ENCODE peak calls at places on chromosomes 7 and 10, in nine cellular contexts. U, R, H, Q, D, Y, J, K and Z are unnamed samples.

GRCh38 chr7:39085590-39086049 is 107.9 kb downstream of the POU6F2 start:
- DNase-seq in R (no peak), U (no peak), Q (no peak), D (no peak), J (no peak), H (no peak), Y (no peak), K (no peak), Z (no peak)

GRCh38 chr7:42692609-42693008 is 219.3 kb downstream of the C7orf25 start:
- DNase-seq in D (no peak), R (no peak), K (no peak), J (no peak), U (no peak), H (no peak), Q (no peak), Y (no peak), Z (no peak)

GRCh38 chr10:86345296-86346168 is 21.1 kb downstream of the GRID1 start:
- DNase-seq in H (no peak), J (no peak), Y (no peak), Q (no peak), D (peak), U (peak), K (peak), R (no peak), Z (peak)

GRCh38 chr10:124048371-124049290 is 44.8 kb downstream of the CHST15 start:
- DNase-seq in Q (no peak), Y (no peak), H (no peak), J (no peak), D (no peak), R (no peak), K (no peak), U (no peak), Z (no peak)

GRCh38 chr10:128080641-128081040 is 45.6 kb downstream of the MKI67 start:
- DNase-seq in U (no peak), R (no peak), K (no peak), D (peak), H (no peak), Q (no peak), J (peak), Y (no peak), Z (no peak)

GRCh38 chr7:43693687-43694398 is 35.5 kb downstream of the COA1 start:
- DNase-seq in J (no peak), R (no peak), Y (no peak), K (no peak), U (peak), H (peak), D (no peak), Q (no peak), Z (no peak)

GRCh38 chr7:110786576-110786975 is 304.4 kb upstream of the LRRN3 start:
- DNase-seq in D (no peak), J (no peak), U (no peak), H (no peak), Y (no peak), K (no peak), Q (no peak), R (no peak), Z (no peak)

GRCh38 chr10:33939892-33940291 is 605.4 kb upstream of the NRP1 start:
- DNase-seq in K (no peak), D (no peak), H (no peak), R (no peak), J (no peak), Y (no peak), Q (no peak), U (no peak), Z (no peak)

GRCh38 chr7:81736088-81736487 is 33.8 kb downstream of the HGF start:
- DNase-seq in R (no peak), D (no peak), Q (no peak), K (no peak), U (peak), J (no peak), Y (no peak), H (no peak), Z (no peak)

GRCh38 chr7:88306590-88307048 is at the start of gene STEAP4:
- DNase-seq in Q (peak), R (no peak), Y (no peak), D (peak), U (peak), J (no peak), H (peak), K (peak), Z (peak)

GRCh38 chr7:150377116-150377979 is 1.8 kb upstream of the ZNF775 start:
- DNase-seq in H (no peak), K (no peak), J (no peak), R (no peak), D (peak), Q (no peak), Y (no peak), U (no peak), Z (no peak)

GRCh38 chr10:125102216-125102615 is 58.1 kb downstream of the CTBP2 start:
- DNase-seq in H (peak), R (no peak), Q (no peak), D (peak), K (peak), J (no peak), Y (no peak), U (peak), Z (no peak)

GRCh38 chr7:12805957-12806356 is 118.5 kb downstream of the ARL4A start:
- DNase-seq in Y (no peak), Q (no peak), U (no peak), D (peak), J (no peak), R (no peak), K (no peak), H (no peak), Z (no peak)

GRCh38 chr7:151679868-151680534 is 160.3 kb upstream of the RHEB start:
- DNase-seq in D (no peak), K (no peak), Q (no peak), Y (no peak), U (no peak), H (no peak), J (no peak), R (no peak), Z (peak)

GRCh38 chr7:46205478-46205877 is 284.4 kb upstream of the IGFBP3 start:
- DNase-seq in H (no peak), U (peak), D (no peak), J (no peak), R (no peak), K (peak), Q (no peak), Y (no peak), Z (no peak)

GRCh38 chr7:82325416-82325815 is 118.2 kb downstream of the CACNA2D1 start:
- DNase-seq in U (no peak), R (no peak), Q (no peak), K (no peak), Y (no peak), D (no peak), J (no peak), H (no peak), Z (no peak)

GRCh38 chr10:29471483-29471859 is 163.3 kb downstream of the SVIL start:
- DNase-seq in D (no peak), Y (no peak), R (no peak), Q (no peak), H (peak), J (no peak), U (no peak), K (no peak), Z (no peak)

GRCh38 chr7:40944981-40945585 is 757.8 kb downstream of the INHBA start:
- DNase-seq in H (no peak), J (no peak), Y (no peak), D (no peak), U (no peak), Q (no peak), R (no peak), K (no peak), Z (no peak)

GRCh38 chr7:84083846-84084245 is 110.7 kb downstream of the SEMA3A start:
- DNase-seq in J (no peak), U (no peak), Q (no peak), R (no peak), H (no peak), K (no peak), Y (no peak), D (no peak), Z (no peak)

GRCh38 chr10:18666810-18667209 is 7.6 kb downstream of the ARL5B start:
- DNase-seq in D (no peak), U (peak), R (no peak), J (no peak), Y (no peak), Q (no peak), H (no peak), K (no peak), Z (no peak)

GRCh38 chr7:30412810-30413504 is 65.6 kb downstream of the NOD1 start:
- DNase-seq in Y (no peak), R (peak), K (peak), H (peak), J (no peak), D (no peak), U (peak), Q (peak), Z (no peak)

GRCh38 chr7:87450706-87451105 is 24.8 kb downstream of the ABCB4 start:
- DNase-seq in Q (no peak), K (no peak), D (no peak), U (no peak), H (no peak), Y (no peak), J (no peak), R (no peak), Z (no peak)

GRCh38 chr10:13658256-13658655 is 71.5 kb downstream of the PRPF18 start:
- DNase-seq in K (no peak), J (no peak), Q (no peak), H (no peak), U (no peak), R (no peak), Y (no peak), D (no peak), Z (peak)

GRCh38 chr10:33434948-33435347 is 100.5 kb upstream of the NRP1 start:
- DNase-seq in Y (no peak), R (no peak), H (no peak), J (no peak), Q (no peak), K (no peak), U (no peak), D (no peak), Z (no peak)

GRCh38 chr10:10665750-10666149 is 351.9 kb upstream of the CELF2 start:
- DNase-seq in Y (no peak), D (no peak), H (no peak), R (no peak), K (no peak), Q (no peak), U (no peak), J (no peak), Z (no peak)